ENCODE peak calls at places on chromosomes 11 and 22, in nine cellular contexts. G, Q, R, B, Z, T, F, V and U are unnamed samples.

GRCh38 chr11:31725176-31725575 is 85.9 kb downstream of the PAX6 start:
- DNase-seq in G (no peak), Q (no peak), R (peak), B (no peak), Z (no peak), T (no peak), F (no peak), V (no peak), U (no peak)

GRCh38 chr22:49983148-49984042 is 22.8 kb downstream of the PIM3 start:
- DNase-seq in G (no peak), Q (no peak), R (no peak), B (no peak), Z (peak), T (peak), F (peak), V (peak), U (no peak)

GRCh38 chr11:119167933-119168332 is 592 bp upstream of the NLRX1 start:
- DNase-seq in G (no peak), Q (no peak), R (no peak), B (no peak), Z (no peak), T (no peak), F (no peak), V (no peak), U (no peak)

GRCh38 chr11:132054822-132055221 is 684.4 kb downstream of the NTM start:
- DNase-seq in G (peak), Q (no peak), R (peak), B (no peak), Z (no peak), T (no peak), F (no peak), V (no peak), U (no peak)

GRCh38 chr11:4922304-4922703 is 1.8 kb downstream of the OR51G1 start:
- DNase-seq in G (no peak), Q (no peak), R (no peak), B (no peak), Z (no peak), T (no peak), F (no peak), V (no peak), U (no peak)

GRCh38 chr11:19919050-19919561 is 206.5 kb downstream of the NAV2 start:
- DNase-seq in G (peak), Q (no peak), R (peak), B (no peak), Z (peak), T (no peak), F (no peak), V (no peak), U (peak)

GRCh38 chr11:69298778-69299461 is 5.0 kb downstream of the MYEOV start:
- DNase-seq in G (peak), Q (no peak), R (peak), B (no peak), Z (no peak), T (no peak), F (no peak), V (no peak), U (no peak)

GRCh38 chr11:122721964-122722266 is 66.4 kb downstream of the UBASH3B start:
- DNase-seq in G (peak), Q (no peak), R (peak), B (no peak), Z (no peak), T (no peak), F (no peak), V (no peak), U (no peak)

GRCh38 chr11:2778630-2779498 is 79.1 kb upstream of the KCNQ1OT1 start:
- DNase-seq in G (peak), Q (peak), R (no peak), B (no peak), Z (peak), T (peak), F (peak), V (no peak), U (no peak)

GRCh38 chr22:49238181-49239141 is 589.2 kb downstream of the BRD1 start:
- DNase-seq in G (no peak), Q (no peak), R (no peak), B (no peak), Z (peak), T (peak), F (peak), V (no peak), U (no peak)

GRCh38 chr11:23257088-23257487 is 396.8 kb upstream of the CCDC179 start:
- DNase-seq in G (no peak), Q (no peak), R (no peak), B (no peak), Z (no peak), T (no peak), F (no peak), V (no peak), U (no peak)

GRCh38 chr11:124879999-124880611 is 14.9 kb downstream of the ROBO3 start:
- DNase-seq in G (no peak), Q (no peak), R (no peak), B (no peak), Z (no peak), T (peak), F (no peak), V (no peak), U (no peak)